ENCODE peak calls at places on chromosomes 2 and 18, in six cellular contexts. One of them, this sample, is unnamed.

GRCh38 chr18:7577706-7578105 is 10.6 kb downstream of the PTPRM start:
- DNase-seq in mammary epithelial cell: no peak
- DNase-seq in neural progenitor cell: peak; percentile 88
- DNase-seq in IMR-90: peak; percentile 68
- DNase-seq in K562: no peak
- DNase-seq in colonic mucosa: no peak
- DNase-seq in this sample: no peak

GRCh38 chr2:130154773-130155765 is 10.2 kb upstream of the CCDC74B start:
- DNase-seq in mammary epithelial cell: no peak
- DNase-seq in neural progenitor cell: no peak
- DNase-seq in IMR-90: no peak
- DNase-seq in K562: no peak
- DNase-seq in colonic mucosa: no peak
- DNase-seq in this sample: peak; percentile 76

GRCh38 chr2:188227713-188228112 is 64.0 kb upstream of the GULP1 start:
- DNase-seq in mammary epithelial cell: no peak
- DNase-seq in neural progenitor cell: no peak
- DNase-seq in IMR-90: no peak
- DNase-seq in K562: no peak
- DNase-seq in colonic mucosa: no peak
- DNase-seq in this sample: no peak

GRCh38 chr2:215241791-215242305 is 70.0 kb upstream of the ATIC start:
- DNase-seq in mammary epithelial cell: no peak
- DNase-seq in neural progenitor cell: no peak
- DNase-seq in IMR-90: no peak
- DNase-seq in K562: no peak
- DNase-seq in colonic mucosa: no peak
- DNase-seq in this sample: no peak

GRCh38 chr2:188675391-188676011 is 298.7 kb upstream of the COL3A1 start:
- DNase-seq in mammary epithelial cell: no peak
- DNase-seq in neural progenitor cell: no peak
- DNase-seq in IMR-90: peak; percentile 72
- DNase-seq in K562: no peak
- DNase-seq in colonic mucosa: no peak
- DNase-seq in this sample: no peak

GRCh38 chr2:170288859-170289258 is 110.9 kb downstream of the MYO3B start:
- DNase-seq in mammary epithelial cell: no peak
- DNase-seq in neural progenitor cell: no peak
- DNase-seq in IMR-90: no peak
- DNase-seq in K562: no peak
- DNase-seq in colonic mucosa: no peak
- DNase-seq in this sample: no peak

GRCh38 chr18:54229660-54230059 is 5.2 kb upstream of the MBD2 start:
- DNase-seq in mammary epithelial cell: no peak
- DNase-seq in neural progenitor cell: no peak
- DNase-seq in IMR-90: no peak
- DNase-seq in K562: no peak
- DNase-seq in colonic mucosa: no peak
- DNase-seq in this sample: no peak

GRCh38 chr2:174078275-174078674 is 113.1 kb upstream of the SP3 start:
- DNase-seq in mammary epithelial cell: no peak
- DNase-seq in neural progenitor cell: no peak
- DNase-seq in IMR-90: peak; percentile 12
- DNase-seq in K562: no peak
- DNase-seq in colonic mucosa: no peak
- DNase-seq in this sample: no peak

GRCh38 chr2:61898810-61899209 is 6.7 kb upstream of the COMMD1 start:
- DNase-seq in mammary epithelial cell: no peak
- DNase-seq in neural progenitor cell: no peak
- DNase-seq in IMR-90: peak; percentile 31
- DNase-seq in K562: no peak
- DNase-seq in colonic mucosa: no peak
- DNase-seq in this sample: no peak

GRCh38 chr2:84902526-84902925 is 2.9 kb upstream of the TMSB10 start:
- DNase-seq in mammary epithelial cell: no peak
- DNase-seq in neural progenitor cell: no peak
- DNase-seq in IMR-90: no peak
- DNase-seq in K562: no peak
- DNase-seq in colonic mucosa: peak; percentile 12
- DNase-seq in this sample: no peak

GRCh38 chr18:9708057-9708881 is at the start of gene RAB31:
- DNase-seq in mammary epithelial cell: peak; percentile 37
- DNase-seq in neural progenitor cell: peak; percentile 74
- DNase-seq in IMR-90: peak; percentile 72
- DNase-seq in K562: peak; percentile 91
- DNase-seq in colonic mucosa: peak; percentile 56
- DNase-seq in this sample: peak; percentile 95

GRCh38 chr2:70753978-70754377 is 14.0 kb downstream of the ADD2 start:
- DNase-seq in mammary epithelial cell: no peak
- DNase-seq in neural progenitor cell: no peak
- DNase-seq in IMR-90: no peak
- DNase-seq in K562: no peak
- DNase-seq in colonic mucosa: no peak
- DNase-seq in this sample: no peak

GRCh38 chr2:235505210-235505741 is 11.4 kb downstream of the AGAP1 start:
- DNase-seq in mammary epithelial cell: no peak
- DNase-seq in neural progenitor cell: peak; percentile 40
- DNase-seq in IMR-90: no peak
- DNase-seq in K562: no peak
- DNase-seq in colonic mucosa: peak; percentile 77
- DNase-seq in this sample: no peak

GRCh38 chr18:3649559-3650426 is 199.8 kb downstream of the TGIF1 start:
- DNase-seq in mammary epithelial cell: peak; percentile 80
- DNase-seq in neural progenitor cell: no peak
- DNase-seq in IMR-90: peak; percentile 83
- DNase-seq in K562: peak; percentile 43
- DNase-seq in colonic mucosa: no peak
- DNase-seq in this sample: no peak

GRCh38 chr2:136327162-136327852 is 209.4 kb upstream of the CXCR4 start:
- DNase-seq in mammary epithelial cell: no peak
- DNase-seq in neural progenitor cell: no peak
- DNase-seq in IMR-90: peak; percentile 53
- DNase-seq in K562: peak; percentile 21
- DNase-seq in colonic mucosa: peak; percentile 19
- DNase-seq in this sample: no peak

GRCh38 chr18:48573632-48574293 is 34.9 kb downstream of the CTIF start:
- DNase-seq in mammary epithelial cell: no peak
- DNase-seq in neural progenitor cell: no peak
- DNase-seq in IMR-90: no peak
- DNase-seq in K562: peak; percentile 36
- DNase-seq in colonic mucosa: no peak
- DNase-seq in this sample: peak; percentile 46

GRCh38 chr2:240619506-240620148 is 5.7 kb upstream of the GPR35 start:
- DNase-seq in mammary epithelial cell: no peak
- DNase-seq in neural progenitor cell: no peak
- DNase-seq in IMR-90: no peak
- DNase-seq in K562: no peak
- DNase-seq in colonic mucosa: no peak
- DNase-seq in this sample: no peak

GRCh38 chr2:47528874-47529273 is 125.9 kb downstream of the MSH2 start:
- DNase-seq in mammary epithelial cell: no peak
- DNase-seq in neural progenitor cell: no peak
- DNase-seq in IMR-90: peak; percentile 36
- DNase-seq in K562: no peak
- DNase-seq in colonic mucosa: no peak
- DNase-seq in this sample: no peak

GRCh38 chr2:32064021-32064678 is 794 bp downstream of the SPAST start:
- DNase-seq in mammary epithelial cell: peak; percentile 24
- DNase-seq in neural progenitor cell: no peak
- DNase-seq in IMR-90: no peak
- DNase-seq in K562: peak; percentile 48
- DNase-seq in colonic mucosa: peak; percentile 35
- DNase-seq in this sample: no peak

GRCh38 chr2:56148825-56149224 is 35.0 kb upstream of the CCDC85A start:
- DNase-seq in mammary epithelial cell: no peak
- DNase-seq in neural progenitor cell: no peak
- DNase-seq in IMR-90: no peak
- DNase-seq in K562: no peak
- DNase-seq in colonic mucosa: no peak
- DNase-seq in this sample: no peak

GRCh38 chr18:12393998-12394397 is 13.7 kb upstream of the PRELID3A start:
- DNase-seq in mammary epithelial cell: no peak
- DNase-seq in neural progenitor cell: no peak
- DNase-seq in IMR-90: no peak
- DNase-seq in K562: peak; percentile 4
- DNase-seq in colonic mucosa: peak; percentile 58
- DNase-seq in this sample: no peak

GRCh38 chr18:12391487-12392136 is 14.6 kb upstream of the AFG3L2 start:
- DNase-seq in mammary epithelial cell: peak; percentile 48
- DNase-seq in neural progenitor cell: peak; percentile 76
- DNase-seq in IMR-90: peak; percentile 75
- DNase-seq in K562: peak; percentile 69
- DNase-seq in colonic mucosa: peak; percentile 65
- DNase-seq in this sample: no peak

GRCh38 chr18:12393510-12393909 is 14.2 kb upstream of the PRELID3A start:
- DNase-seq in mammary epithelial cell: no peak
- DNase-seq in neural progenitor cell: no peak
- DNase-seq in IMR-90: no peak
- DNase-seq in K562: no peak
- DNase-seq in colonic mucosa: no peak
- DNase-seq in this sample: no peak

GRCh38 chr18:12397254-12397653 is 10.5 kb upstream of the PRELID3A start:
- DNase-seq in mammary epithelial cell: no peak
- DNase-seq in neural progenitor cell: no peak
- DNase-seq in IMR-90: no peak
- DNase-seq in K562: no peak
- DNase-seq in colonic mucosa: no peak
- DNase-seq in this sample: no peak

DNA sequence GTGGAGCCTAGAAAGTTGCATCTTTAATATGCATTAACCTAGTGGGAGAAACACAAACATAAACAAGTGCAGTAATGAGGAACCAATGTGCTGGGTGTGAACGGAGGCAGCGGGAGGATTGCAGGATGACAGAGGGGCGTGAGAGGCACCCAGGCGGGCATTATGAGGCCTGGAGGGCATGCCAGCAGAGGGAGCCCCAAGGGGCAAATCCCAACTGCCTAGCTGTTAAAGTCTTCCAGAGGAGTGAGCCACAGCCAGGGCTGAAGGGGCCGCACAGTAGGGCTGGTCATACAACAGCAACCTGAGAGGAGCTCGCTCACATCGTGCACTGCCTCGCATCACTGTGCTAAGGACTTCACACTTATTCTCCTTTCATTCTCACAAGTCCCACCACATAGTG is 13.3 kb upstream of the PRELID3A start:
- DNase-seq in mammary epithelial cell: no peak
- DNase-seq in neural progenitor cell: peak; percentile 45
- DNase-seq in IMR-90: no peak
- DNase-seq in K562: peak; percentile 9
- DNase-seq in colonic mucosa: no peak
- DNase-seq in this sample: no peak
- TF ChIP-seq CTCF in mammary epithelial cell: peak; percentile 45
- TF ChIP-seq CTCF in neural progenitor cell: peak; percentile 50
- TF ChIP-seq CTCF in IMR-90: peak; percentile 40
- TF ChIP-seq CTCF in K562: peak; percentile 37
- TF ChIP-seq CTCF in colonic mucosa: no peak
- TF ChIP-seq CTCF in this sample: no peak

GRCh38 chr2:16615687-16616615 is 49.7 kb downstream of the CYRIA start:
- DNase-seq in mammary epithelial cell: no peak
- DNase-seq in neural progenitor cell: no peak
- DNase-seq in IMR-90: no peak
- DNase-seq in K562: no peak
- DNase-seq in colonic mucosa: no peak
- DNase-seq in this sample: no peak

GRCh38 chr2:16620590-16620989 is 45.0 kb downstream of the CYRIA start:
- DNase-seq in mammary epithelial cell: peak; percentile 57
- DNase-seq in neural progenitor cell: no peak
- DNase-seq in IMR-90: no peak
- DNase-seq in K562: no peak
- DNase-seq in colonic mucosa: no peak
- DNase-seq in this sample: no peak

GRCh38 chr2:16619576-16620245 is 45.9 kb downstream of the CYRIA start:
- DNase-seq in mammary epithelial cell: no peak
- DNase-seq in neural progenitor cell: no peak
- DNase-seq in IMR-90: no peak
- DNase-seq in K562: no peak
- DNase-seq in colonic mucosa: no peak
- DNase-seq in this sample: no peak

GRCh38 chr2:16615246-16615645 is 50.4 kb downstream of the CYRIA start:
- DNase-seq in mammary epithelial cell: no peak
- DNase-seq in neural progenitor cell: no peak
- DNase-seq in IMR-90: no peak
- DNase-seq in K562: no peak
- DNase-seq in colonic mucosa: no peak
- DNase-seq in this sample: no peak

GRCh38 chr2:16617282-16618266 is 48.1 kb downstream of the CYRIA start:
- DNase-seq in mammary epithelial cell: no peak
- DNase-seq in neural progenitor cell: peak; percentile 65
- DNase-seq in IMR-90: peak; percentile 56
- DNase-seq in K562: peak; percentile 24
- DNase-seq in colonic mucosa: no peak
- DNase-seq in this sample: no peak
- H3K9ac ChIP-seq in mammary epithelial cell: no peak overlapping the region
- H3K9ac ChIP-seq in neural progenitor cell: no peak overlapping the region
- H3K9ac ChIP-seq in IMR-90: no peak overlapping the region
- H3K9ac ChIP-seq in K562: no peak overlapping the region
- H3K9ac ChIP-seq in colonic mucosa: no peak overlapping the region
- H3K9ac ChIP-seq in this sample: no peak overlapping the region

DNA sequence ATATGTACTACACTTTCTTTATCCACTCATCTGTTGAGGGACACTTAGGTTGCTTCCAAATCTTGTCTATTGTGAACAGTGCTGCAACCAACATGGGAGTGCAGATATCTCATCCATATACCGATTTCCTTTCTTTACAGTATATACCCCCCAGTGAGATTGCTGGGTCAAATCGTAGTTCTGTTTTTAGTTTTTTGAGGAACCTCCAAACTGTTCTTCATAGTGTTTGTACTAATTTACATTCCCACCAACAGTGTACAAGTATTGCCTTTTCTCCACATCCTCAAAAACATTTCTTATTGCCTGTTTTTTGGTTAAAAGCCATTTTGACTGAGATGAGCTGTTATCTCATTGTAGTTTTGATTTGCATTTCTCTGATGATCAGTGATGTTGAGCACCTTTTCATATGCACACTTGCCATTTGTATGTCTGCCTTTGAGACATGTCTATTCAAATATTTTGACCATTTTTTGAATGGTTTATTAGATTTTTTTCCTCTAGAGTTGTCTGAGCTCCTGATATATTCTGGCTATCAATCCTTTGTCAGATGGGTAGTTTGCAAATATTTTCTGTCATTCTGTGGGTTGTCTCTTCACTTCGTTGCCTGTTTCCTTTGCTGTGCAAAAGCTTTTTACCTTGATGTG is 12.2 kb downstream of the PLEK start:
- DNase-seq in mammary epithelial cell: no peak
- DNase-seq in neural progenitor cell: no peak
- DNase-seq in IMR-90: no peak
- DNase-seq in K562: no peak
- DNase-seq in colonic mucosa: no peak
- DNase-seq in this sample: no peak
- H3K4me3 ChIP-seq in mammary epithelial cell: no peak overlapping the region
- H3K4me3 ChIP-seq in neural progenitor cell: no peak overlapping the region
- H3K4me3 ChIP-seq in IMR-90: no peak overlapping the region
- H3K4me3 ChIP-seq in K562: no peak overlapping the region
- H3K4me3 ChIP-seq in colonic mucosa: no peak overlapping the region
- H3K4me3 ChIP-seq in this sample: no peak overlapping the region

DNA sequence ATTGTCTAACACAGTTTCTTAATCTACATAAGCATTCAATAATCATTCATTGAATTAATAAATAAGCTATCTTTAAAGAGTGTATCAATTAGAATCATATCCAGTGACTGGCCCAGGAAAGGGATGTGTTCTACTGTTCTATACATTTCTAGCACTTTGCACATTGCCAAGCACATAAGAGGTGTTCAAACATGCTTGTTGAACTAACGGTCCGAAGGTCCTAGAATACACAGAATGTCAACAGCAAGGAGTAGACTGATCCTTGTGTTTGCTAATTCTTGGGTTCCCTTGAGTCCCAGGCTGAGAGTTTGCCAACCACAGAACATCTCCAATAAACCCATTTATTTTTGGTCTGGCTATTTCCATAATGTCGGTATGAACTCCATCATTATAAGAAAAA is 331.7 kb upstream of the DCC start:
- DNase-seq in mammary epithelial cell: no peak
- DNase-seq in neural progenitor cell: no peak
- DNase-seq in IMR-90: no peak
- DNase-seq in K562: no peak
- DNase-seq in colonic mucosa: no peak
- DNase-seq in this sample: no peak
- TF ChIP-seq CTCF in mammary epithelial cell: no peak
- TF ChIP-seq CTCF in neural progenitor cell: no peak
- TF ChIP-seq CTCF in IMR-90: no peak
- TF ChIP-seq CTCF in K562: no peak
- TF ChIP-seq CTCF in colonic mucosa: no peak
- TF ChIP-seq CTCF in this sample: no peak

This sample was measured in kidney.